ENCODE peak calls at places on chromosomes 3 and 15, in seven cellular contexts. M is GM12892; B is Calu3; D is activated CD4-positive, alpha-beta T cell treated with anti-CD3 and anti-CD28 coated beads for 24 hours; T is left lobe of liver; H is GM12878; S is cardiac muscle cell. V is an unnamed sample.

GRCh38 chr3:129553771-129554170 is 10.8 kb downstream of the H1-8 start:
- DNase-seq in M (no peak), B (no peak), D (no peak), T (no peak), H (no peak), S (no peak), V (no peak)

GRCh38 chr15:80895965-80896364 is 93.7 kb downstream of the MESD start:
- DNase-seq in M (no peak), B (no peak), D (no peak), T (no peak), H (no peak), S (no peak), V (no peak)

GRCh38 chr3:195129644-195130492 is 141.1 kb downstream of the XXYLT1 start:
- DNase-seq in M (peak; percentile 44), B (no peak), D (no peak), T (no peak), H (peak; percentile 99), S (no peak), V (no peak)

GRCh38 chr3:177220136-177220974 is 23.1 kb upstream of the TBL1XR1 start:
- DNase-seq in M (no peak), B (no peak), D (no peak), T (no peak), H (no peak), S (no peak), V (no peak)

GRCh38 chr3:96491023-96491422 is 323.4 kb upstream of the EPHA6 start:
- DNase-seq in M (no peak), B (no peak), D (no peak), T (no peak), H (no peak), S (no peak), V (no peak)

GRCh38 chr3:61669203-61669602 is 107.8 kb downstream of the PTPRG start:
- DNase-seq in M (no peak), B (no peak), D (no peak), T (no peak), H (no peak), S (no peak), V (no peak)

GRCh38 chr3:194069421-194070219 is 66.3 kb upstream of the HES1 start:
- DNase-seq in M (no peak), B (no peak), D (no peak), T (peak; percentile 74), H (no peak), S (no peak), V (no peak)

GRCh38 chr15:90774731-90775521 is 57.8 kb downstream of the BLM start:
- DNase-seq in M (no peak), B (no peak), D (no peak), T (no peak), H (no peak), S (no peak), V (no peak)

GRCh38 chr15:63894662-63894949 is 60.9 kb upstream of the HERC1 start:
- DNase-seq in M (no peak), B (no peak), D (no peak), T (no peak), H (no peak), S (no peak), V (no peak)

GRCh38 chr3:177487635-177488186 is 290.4 kb upstream of the TBL1XR1 start:
- DNase-seq in M (no peak), B (no peak), D (no peak), T (no peak), H (no peak), S (no peak), V (no peak)

GRCh38 chr15:53446376-53446775 is 313.1 kb downstream of the WDR72 start:
- DNase-seq in M (no peak), B (no peak), D (no peak), T (peak; percentile 53), H (no peak), S (no peak), V (no peak)

GRCh38 chr3:126130081-126130855 is 46.3 kb upstream of the SLC41A3 start:
- DNase-seq in M (no peak), B (peak; percentile 80), D (no peak), T (peak; percentile 39), H (no peak), S (no peak), V (no peak)

GRCh38 chr3:194053136-194053535 is 82.8 kb upstream of the HES1 start:
- DNase-seq in M (no peak), B (no peak), D (no peak), T (no peak), H (no peak), S (no peak), V (no peak)

GRCh38 chr3:48863122-48863521 is 15.4 kb upstream of the PRKAR2A start:
- DNase-seq in M (no peak), B (no peak), D (no peak), T (no peak), H (no peak), S (no peak), V (no peak)

GRCh38 chr3:152203677-152204076 is 65.1 kb upstream of the MBNL1 start:
- DNase-seq in M (no peak), B (no peak), D (no peak), T (no peak), H (no peak), S (no peak), V (no peak)

GRCh38 chr3:115598216-115598615 is 25.1 kb upstream of the GAP43 start:
- DNase-seq in M (no peak), B (no peak), D (no peak), T (no peak), H (no peak), S (no peak), V (no peak)

GRCh38 chr15:98586066-98586465 is 62.3 kb upstream of the IGF1R start:
- DNase-seq in M (no peak), B (no peak), D (no peak), T (peak; percentile 16), H (no peak), S (no peak), V (no peak)

GRCh38 chr3:28973621-28974020 is 307.2 kb upstream of the RBMS3 start:
- DNase-seq in M (no peak), B (no peak), D (no peak), T (no peak), H (no peak), S (no peak), V (no peak)

GRCh38 chr15:74950078-74951000 is 6.2 kb downstream of the RPP25 start:
- DNase-seq in M (no peak), B (peak; percentile 87), D (peak; percentile 75), T (peak; percentile 73), H (peak; percentile 53), S (peak; percentile 78), V (peak; percentile 74)

GRCh38 chr3:97815149-97815917 is 6.5 kb upstream of the CRYBG3 start:
- DNase-seq in M (no peak), B (peak; percentile 32), D (no peak), T (no peak), H (no peak), S (no peak), V (no peak)

GRCh38 chr3:76570436-76571057 is 469.4 kb upstream of the ROBO2 start:
- DNase-seq in M (no peak), B (no peak), D (no peak), T (no peak), H (no peak), S (peak; percentile 44), V (peak; percentile 14)

GRCh38 chr3:135868801-135869200 is 96.7 kb upstream of the PPP2R3A start:
- DNase-seq in M (no peak), B (no peak), D (no peak), T (no peak), H (no peak), S (no peak), V (no peak)